ENCODE peak calls at places on chromosomes 3 and 15, in ten cellular contexts. Q, G, H, R, L, E, B, V, W and N are unnamed samples.

GRCh38 chr3:171099911-171100310 is 73.4 kb upstream of the SLC2A2 start:
- DNase-seq in Q (no peak), R (no peak), G (no peak), L (no peak), H (no peak), E (no peak), B (no peak), V (no peak), W (no peak), N (no peak)

GRCh38 chr15:48802867-48803266 is 8.0 kb downstream of the CEP152 start:
- DNase-seq in E (no peak), Q (no peak), W (no peak), H (no peak), G (no peak), V (peak), B (peak), R (no peak), L (peak), N (no peak)

GRCh38 chr3:45582407-45582806 is 12.1 kb upstream of the LIMD1 start:
- DNase-seq in Q (no peak), L (peak), E (no peak), B (peak), G (no peak), R (no peak), H (no peak), V (peak), W (no peak), N (no peak)

GRCh38 chr3:129445472-129445871 is 5.4 kb downstream of the IFT122 start:
- DNase-seq in G (no peak), E (no peak), L (no peak), W (no peak), V (no peak), R (no peak), H (no peak), B (no peak), Q (no peak), N (no peak)

GRCh38 chr3:145767909-145768308 is 393.1 kb downstream of the PLOD2 start:
- DNase-seq in G (no peak), V (peak), Q (no peak), E (no peak), H (no peak), R (no peak), W (no peak), L (no peak), B (peak), N (no peak)

GRCh38 chr3:170055209-170055608 is 17.4 kb downstream of the GPR160 start:
- DNase-seq in B (peak), H (no peak), Q (no peak), G (peak), V (peak), R (no peak), L (no peak), W (no peak), E (no peak), N (peak)

GRCh38 chr15:57534279-57534678 is 57.4 kb upstream of the MYZAP start:
- DNase-seq in L (no peak), G (no peak), B (no peak), R (no peak), H (no peak), V (peak), E (no peak), Q (no peak), W (no peak), N (no peak)

GRCh38 chr15:66128116-66128715 is 125.3 kb downstream of the MEGF11 start:
- DNase-seq in B (no peak), Q (no peak), G (no peak), V (no peak), E (no peak), L (no peak), R (no peak), W (no peak), H (no peak), N (no peak)

GRCh38 chr3:29071077-29071634 is 209.7 kb upstream of the RBMS3 start:
- DNase-seq in W (no peak), E (no peak), R (no peak), Q (no peak), G (no peak), H (no peak), B (no peak), V (peak), L (no peak), N (no peak)

GRCh38 chr3:5633960-5634359 is 446.5 kb downstream of the EDEM1 start:
- DNase-seq in B (no peak), H (no peak), L (no peak), Q (no peak), W (no peak), R (no peak), E (no peak), G (no peak), V (no peak), N (no peak)

GRCh38 chr3:41690766-41691563 is 270.9 kb downstream of the ULK4 start:
- DNase-seq in G (no peak), E (no peak), W (no peak), H (no peak), R (no peak), L (no peak), B (peak), V (no peak), Q (no peak), N (no peak)

GRCh38 chr15:69880616-69881309 is 217.0 kb downstream of the TLE3 start:
- DNase-seq in E (no peak), Q (no peak), G (no peak), L (no peak), H (no peak), W (no peak), B (no peak), V (no peak), R (no peak), N (no peak)

GRCh38 chr3:163779396-163780344 is 1298.6 kb downstream of the SI start:
- DNase-seq in V (no peak), E (no peak), G (no peak), B (no peak), R (no peak), Q (no peak), H (no peak), L (no peak), W (no peak), N (no peak)

GRCh38 chr3:132222868-132223538 is 94.2 kb upstream of the ACP3 start:
- DNase-seq in Q (no peak), W (no peak), R (peak), H (no peak), B (no peak), G (no peak), L (no peak), V (no peak), E (no peak), N (no peak)

GRCh38 chr15:48939686-48940085 is 24.0 kb downstream of the SHC4 start:
- DNase-seq in W (no peak), V (peak), G (no peak), E (no peak), L (peak), H (no peak), B (peak), Q (no peak), R (peak), N (no peak)

GRCh38 chr15:47720555-47720954 is 3.2 kb downstream of the SEMA6D start:
- DNase-seq in H (no peak), G (no peak), V (no peak), Q (no peak), L (no peak), B (no peak), R (no peak), E (no peak), W (no peak), N (no peak)

GRCh38 chr3:172919297-172919683 is 168.8 kb downstream of the ECT2 start:
- DNase-seq in V (no peak), G (no peak), R (no peak), Q (no peak), H (no peak), W (no peak), L (no peak), E (no peak), B (no peak), N (no peak)

GRCh38 chr3:8001712-8002111 is 499.9 kb upstream of the LMCD1 start:
- DNase-seq in R (peak), L (no peak), V (no peak), B (no peak), H (peak), E (no peak), G (no peak), Q (no peak), W (no peak), N (no peak)

GRCh38 chr3:54427951-54428871 is 305.9 kb downstream of the CACNA2D3 start:
- DNase-seq in H (peak), L (peak), B (peak), Q (peak), V (peak), G (peak), W (peak), E (peak), R (peak), N (peak)

GRCh38 chr15:93031103-93031464 is 57.9 kb downstream of the RGMA start:
- DNase-seq in L (no peak), H (no peak), B (no peak), E (no peak), G (no peak), R (no peak), W (no peak), V (no peak), Q (no peak), N (peak)

GRCh38 chr3:168087539-168087938 is 8.2 kb downstream of the GOLIM4 start:
- DNase-seq in W (no peak), B (no peak), G (no peak), R (no peak), H (no peak), L (no peak), E (no peak), V (no peak), Q (no peak), N (no peak)

GRCh38 chr3:168089179-168089771 is 6.4 kb downstream of the GOLIM4 start:
- DNase-seq in H (no peak), E (no peak), L (no peak), W (no peak), B (no peak), G (no peak), Q (no peak), R (no peak), V (no peak), N (no peak)

GRCh38 chr3:168086541-168087260 is 9.0 kb downstream of the GOLIM4 start:
- DNase-seq in L (no peak), V (no peak), R (no peak), H (no peak), G (no peak), Q (no peak), E (no peak), B (no peak), W (no peak), N (no peak)

GRCh38 chr3:168090306-168091085 is 5.2 kb downstream of the GOLIM4 start:
- DNase-seq in W (no peak), V (no peak), G (no peak), E (no peak), R (no peak), H (no peak), Q (no peak), L (no peak), B (no peak), N (no peak)

GRCh38 chr3:168088106-168088722 is 7.5 kb downstream of the GOLIM4 start:
- DNase-seq in V (peak), Q (peak), H (no peak), L (no peak), W (no peak), B (no peak), G (peak), E (no peak), R (peak), N (no peak)
- TF ChIP-seq CTCF in V (peak), Q (peak), H (peak), L (peak), W (no peak), B (peak), G (peak), E (no peak), R (peak), N (peak)

DNA sequence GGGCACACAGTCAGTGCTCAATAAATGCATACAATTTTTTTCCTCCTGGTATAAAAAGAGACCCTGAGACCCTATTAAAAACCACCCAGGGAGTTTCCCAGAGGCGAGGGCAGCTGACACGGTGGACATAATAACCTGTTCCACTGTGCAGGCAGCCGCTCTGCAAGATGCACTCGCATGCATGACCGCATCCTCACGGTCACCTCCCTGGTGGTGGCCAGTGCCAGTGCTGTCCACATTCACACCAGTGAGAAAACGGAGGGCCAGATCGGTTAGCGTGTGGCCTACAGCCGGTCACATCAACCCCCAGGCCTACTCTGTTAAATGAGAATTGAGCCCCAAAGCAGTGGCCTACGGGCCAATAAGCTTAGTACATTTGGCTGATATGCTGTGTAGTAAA is 24.8 kb downstream of the SH3BP5 start:
- DNase-seq in W (no peak), Q (no peak), R (no peak), B (no peak), H (no peak), E (no peak), G (no peak), V (no peak), L (no peak), N (no peak)
- TF ChIP-seq CTCF in W (no peak), Q (no peak), R (no peak), B (no peak), H (no peak), E (no peak), G (no peak), V (no peak), L (no peak), N (no peak)

GRCh38 chr3:105367063-105367405 is 325 bp downstream of the ALCAM start:
- DNase-seq in R (peak), H (no peak), Q (peak), W (no peak), E (peak), V (no peak), G (peak), L (no peak), B (no peak), N (peak)
- TF ChIP-seq CTCF in R (no peak), H (no peak), Q (no peak), W (no peak), E (no peak), V (no peak), G (no peak), L (no peak), B (no peak), N (no peak)

GRCh38 chr15:38299216-38299615 is 46.6 kb downstream of the SPRED1 start:
- DNase-seq in L (peak), W (no peak), V (peak), R (no peak), Q (no peak), G (no peak), B (peak), H (no peak), E (no peak), N (no peak)
- TF ChIP-seq CTCF in L (no peak), W (no peak), V (no peak), R (no peak), Q (no peak), G (no peak), B (no peak), H (no peak), E (no peak), N (no peak)

GRCh38 chr3:46674031-46674592 is 19.4 kb downstream of the ALS2CL start:
- DNase-seq in R (peak), Q (no peak), W (peak), B (no peak), E (no peak), V (no peak), L (no peak), H (no peak), G (no peak), N (no peak)
- TF ChIP-seq CTCF in R (peak), Q (peak), W (no peak), B (peak), E (no peak), V (peak), L (peak), H (no peak), G (no peak), N (no peak)

GRCh38 chr3:34919025-34919424 is 720.3 kb upstream of the ARPP21 start:
- DNase-seq in Q (no peak), W (no peak), B (no peak), R (no peak), G (no peak), H (no peak), V (no peak), E (no peak), L (no peak), N (no peak)
- TF ChIP-seq CTCF in Q (no peak), W (no peak), B (no peak), R (no peak), G (no peak), H (no peak), V (no peak), E (no peak), L (no peak), N (no peak)

GRCh38 chr3:122880173-122880572 is 85.3 kb downstream of the SLC49A4 start:
- DNase-seq in V (no peak), E (no peak), H (no peak), R (no peak), Q (no peak), W (no peak), L (no peak), B (no peak), G (no peak), N (no peak)

GRCh38 chr3:122875547-122876127 is 80.8 kb downstream of the SLC49A4 start:
- DNase-seq in E (no peak), Q (no peak), B (no peak), W (no peak), H (no peak), L (no peak), G (no peak), R (no peak), V (no peak), N (no peak)

GRCh38 chr3:122886251-122886650 is 91.4 kb downstream of the SLC49A4 start:
- DNase-seq in B (no peak), R (no peak), V (no peak), W (no peak), G (no peak), H (no peak), L (no peak), E (no peak), Q (no peak), N (no peak)

DNA sequence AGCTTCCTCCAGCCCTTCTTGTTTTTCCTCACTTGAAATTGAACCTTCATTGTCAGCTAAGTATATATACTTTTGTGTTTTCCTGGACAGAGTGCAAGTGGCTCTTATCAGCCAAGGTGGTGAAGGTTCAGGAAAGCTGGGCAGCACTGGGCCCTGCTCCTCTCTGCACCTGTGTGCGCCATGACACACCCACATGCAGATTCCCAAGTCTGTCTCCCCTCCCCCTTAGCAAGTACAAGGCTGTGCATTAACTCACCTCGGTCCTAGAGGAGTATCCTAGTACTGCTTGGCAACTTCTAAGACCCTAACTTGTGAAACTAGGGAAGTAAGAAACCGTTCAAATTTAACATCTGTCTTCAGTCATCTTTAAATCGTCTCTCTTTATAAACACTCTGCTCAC is 85.8 kb downstream of the SLC49A4 start:
- DNase-seq in H (no peak), W (no peak), E (no peak), G (no peak), V (no peak), L (no peak), B (no peak), R (no peak), Q (no peak), N (no peak)
- TF ChIP-seq CTCF in H (no peak), W (no peak), E (no peak), G (no peak), V (no peak), L (no peak), B (no peak), R (no peak), Q (no peak), N (no peak)

DNA sequence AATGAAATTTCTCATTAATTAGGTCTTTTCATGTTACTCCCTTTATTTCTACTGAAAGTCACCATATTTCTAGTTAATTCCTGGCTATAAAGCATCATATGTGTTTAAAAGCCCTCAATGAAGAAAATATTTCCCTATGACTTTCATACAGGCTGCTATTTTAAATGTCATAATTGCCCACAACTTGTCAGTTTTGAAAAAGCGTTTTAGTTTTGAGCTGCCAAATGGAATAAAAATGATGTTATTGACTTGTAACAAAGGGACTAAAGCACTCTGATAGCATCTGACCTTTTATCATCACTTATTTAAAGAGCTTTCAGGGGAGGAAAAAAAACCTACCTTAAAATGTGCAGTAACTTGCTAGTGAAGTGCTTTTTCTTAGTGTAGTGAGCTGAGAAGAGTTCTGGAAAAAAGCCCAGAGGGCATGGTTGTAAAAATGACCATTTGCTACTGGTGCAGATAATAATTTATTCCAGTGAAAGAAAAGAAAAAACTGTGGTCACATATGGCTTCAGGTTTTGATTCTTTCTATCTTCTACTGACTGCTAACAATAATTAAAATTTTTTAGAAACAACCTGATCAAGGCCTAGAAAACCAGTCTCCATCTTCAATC is 877.2 kb downstream of the CADM2 start:
- DNase-seq in R (peak), W (no peak), B (no peak), Q (no peak), G (no peak), L (no peak), V (no peak), H (no peak), E (no peak), N (no peak)
- TF ChIP-seq CTCF in R (no peak), W (no peak), B (no peak), Q (no peak), G (no peak), L (no peak), V (no peak), H (no peak), E (no peak), N (no peak)

GRCh38 chr3:111895079-111895478 is 36.0 kb downstream of the PHLDB2 start:
- DNase-seq in E (no peak), Q (peak), L (no peak), R (no peak), H (no peak), G (peak), B (peak), V (peak), W (no peak), N (peak)
- TF ChIP-seq CTCF in E (no peak), Q (peak), L (peak), R (peak), H (peak), G (no peak), B (peak), V (peak), W (peak), N (no peak)